ENCODE peak calls at places on chromosomes 1 and 21, in nine cellular contexts. X, I, J, G, C, T, R, N and W are unnamed samples. For H3K36me3, the result is how much of the 10 kb centered on the place peaks cover.

GRCh38 chr21:34202553-34203332 is 129.4 kb downstream of the MRPS6 start:
- DNase-seq in X (peak), I (no peak), J (peak), G (peak), C (no peak), T (no peak), R (peak), N (no peak), W (peak)

GRCh38 chr1:33925586-33925985 is 61.7 kb downstream of the HMGB4 start:
- DNase-seq in X (no peak), I (no peak), J (peak), G (no peak), C (no peak), T (no peak), R (no peak), N (no peak), W (no peak)

GRCh38 chr1:108686609-108687313 is 5.3 kb upstream of the PRPF38B start:
- DNase-seq in X (no peak), I (no peak), J (no peak), G (peak), C (no peak), T (no peak), R (no peak), N (peak), W (no peak)

GRCh38 chr1:26291939-26292338 is 12.1 kb downstream of the SH3BGRL3 start:
- DNase-seq in X (no peak), I (no peak), J (no peak), G (no peak), C (no peak), T (no peak), R (no peak), N (no peak), W (no peak)

GRCh38 chr1:244414543-244414942 is 37.2 kb downstream of the ADSS2 start:
- DNase-seq in X (no peak), I (peak), J (no peak), G (no peak), C (no peak), T (no peak), R (no peak), N (peak), W (peak)

GRCh38 chr1:109803901-109804331 is 40.2 kb upstream of the EPS8L3 start:
- DNase-seq in X (no peak), I (no peak), J (no peak), G (no peak), C (no peak), T (no peak), R (no peak), N (peak), W (no peak)

GRCh38 chr1:155944396-155944728 is 2.9 kb downstream of the RXFP4 start:
- DNase-seq in X (no peak), I (no peak), J (no peak), G (peak), C (no peak), T (peak), R (no peak), N (no peak), W (no peak)

GRCh38 chr21:46439906-46440305 is 18.8 kb upstream of the DIP2A start:
- DNase-seq in X (no peak), I (no peak), J (no peak), G (no peak), C (no peak), T (no peak), R (no peak), N (no peak), W (no peak)

GRCh38 chr1:47309427-47309826 is 4.5 kb downstream of the STIL start:
- DNase-seq in X (no peak), I (no peak), J (no peak), G (no peak), C (no peak), T (no peak), R (no peak), N (no peak), W (no peak)

GRCh38 chr1:170765712-170766330 is 101.9 kb downstream of the PRRX1 start:
- DNase-seq in X (peak), I (peak), J (peak), G (no peak), C (peak), T (no peak), R (peak), N (peak), W (peak)

GRCh38 chr1:187959062-187959461 is 1130.3 kb downstream of the PLA2G4A start:
- DNase-seq in X (no peak), I (no peak), J (no peak), G (no peak), C (no peak), T (no peak), R (no peak), N (no peak), W (no peak)

DNA sequence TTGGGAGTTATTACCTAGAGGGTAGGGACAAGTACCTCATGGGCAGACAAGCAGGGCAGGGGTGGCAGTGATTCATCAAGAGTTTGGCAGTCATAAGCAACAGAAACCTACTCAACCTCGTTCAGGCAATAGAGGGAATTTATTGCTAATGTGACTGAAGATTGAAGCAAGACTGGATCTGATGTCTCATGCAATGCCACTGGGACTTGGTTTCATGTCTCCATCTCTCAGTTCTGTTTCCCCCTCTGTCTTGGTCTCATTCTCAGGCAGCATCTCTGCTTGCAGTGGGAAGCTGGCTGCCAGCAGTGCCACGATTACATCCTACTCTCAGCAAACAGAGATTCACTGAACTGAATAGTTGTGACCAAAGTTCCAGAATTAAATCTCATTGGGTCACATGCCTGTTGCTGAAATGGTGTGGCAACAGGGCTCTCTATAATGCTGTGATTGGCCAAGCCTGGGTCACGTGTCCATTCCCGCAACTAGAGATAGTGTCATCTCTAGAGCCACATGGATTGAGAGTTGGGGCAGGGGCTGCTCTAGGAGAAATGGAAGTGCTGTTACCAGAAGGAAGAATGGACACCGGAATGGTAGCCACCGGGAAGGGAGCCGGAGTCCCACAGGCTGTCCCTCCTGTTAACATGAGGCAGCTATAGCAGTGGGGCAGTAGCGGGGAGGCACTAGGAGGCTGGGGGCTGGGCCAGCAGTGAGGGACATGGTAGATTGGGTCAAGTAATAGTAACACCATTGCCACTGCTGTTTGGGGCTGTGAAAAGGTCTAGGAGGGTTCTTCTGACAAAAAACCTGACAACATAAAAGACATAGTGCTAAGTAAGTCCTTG is 3.9 kb upstream of the CDC42 start:
- DNase-seq in X (peak), I (peak), J (no peak), G (no peak), C (no peak), T (peak), R (no peak), N (peak), W (no peak)
- TF ChIP-seq EZH2phosphoT487 in X (no peak), I (no peak), J (no peak), G (no peak), C (no peak), T (no peak), R (no peak), N (no peak), W (no peak)

DNA sequence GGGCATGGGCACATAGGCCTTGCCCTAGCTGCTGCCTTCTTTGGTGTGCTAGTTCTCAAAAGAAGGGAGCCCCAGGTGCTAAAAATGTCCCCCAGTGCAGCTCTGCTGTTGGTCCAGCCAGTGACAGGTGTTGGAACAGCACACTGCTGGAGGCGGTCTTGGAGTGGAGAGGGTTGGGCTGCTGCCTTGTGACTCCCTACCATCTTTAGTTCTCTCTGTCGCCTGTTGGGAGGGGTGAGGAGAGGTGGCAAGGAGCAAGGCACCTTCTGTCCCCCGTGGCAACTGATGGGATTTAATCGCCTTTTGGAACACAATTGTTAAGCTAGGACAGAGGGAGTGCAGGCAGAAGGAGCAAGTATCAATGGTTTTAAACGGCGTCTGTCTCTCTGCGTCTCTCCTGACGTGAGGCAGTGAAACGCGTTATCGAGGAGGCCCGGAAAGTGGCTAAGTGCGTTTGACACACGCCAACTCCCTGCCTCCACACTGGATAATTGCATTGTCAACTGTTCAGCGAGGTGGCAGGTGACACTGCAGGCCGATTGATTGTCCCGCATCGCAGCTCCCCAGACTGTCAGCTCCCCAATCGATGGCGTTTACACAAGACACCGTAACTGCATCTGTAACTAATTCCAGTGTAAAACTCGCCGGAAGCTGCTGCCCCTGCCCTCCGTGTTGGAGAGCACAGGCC is 34.0 kb downstream of the TMEM53 start:
- DNase-seq in X (peak), I (no peak), J (no peak), G (no peak), C (no peak), T (no peak), R (no peak), N (no peak), W (peak)
- H3K36me3 ChIP-seq in X (under half), I (under half), J (half or more), G (half or more), C (under half), T (half or more), R (under half), N (under half), W (under half)

DNA sequence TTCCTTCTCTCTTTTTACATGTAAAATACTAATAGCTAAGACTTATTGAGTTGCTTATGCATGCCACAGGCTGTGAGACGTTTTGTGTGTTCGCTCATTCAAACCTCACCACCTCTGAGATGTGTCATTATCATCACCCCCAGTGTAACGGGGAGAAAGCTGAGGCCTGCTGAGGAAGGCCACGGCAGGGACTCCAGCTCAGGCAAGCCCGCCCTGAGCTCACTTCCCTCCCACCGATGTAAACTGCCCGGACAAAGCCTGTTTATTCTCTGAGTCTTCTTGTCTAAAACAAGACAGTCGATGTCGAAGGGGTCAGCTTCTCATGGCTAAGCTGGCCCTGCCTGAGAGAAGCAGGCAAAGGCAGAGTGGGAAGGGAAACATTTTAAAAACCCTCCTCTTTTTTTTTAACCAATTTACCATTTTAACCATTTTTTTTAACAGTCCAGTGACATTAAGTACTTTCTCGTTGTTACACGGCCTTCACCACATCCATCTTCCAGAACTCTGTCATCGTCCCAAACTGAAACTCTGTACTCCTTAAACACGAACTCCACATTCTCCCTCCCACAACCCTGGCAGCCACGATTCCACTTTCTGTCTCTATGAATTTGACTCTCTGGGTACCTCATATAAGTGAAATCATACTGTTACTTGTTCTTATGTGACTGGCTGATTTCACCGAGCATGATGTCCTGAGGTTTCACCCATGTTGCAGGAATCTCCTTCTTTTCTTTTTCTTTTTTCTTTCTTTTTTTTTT is 204.8 kb upstream of the GALNT2 start:
- DNase-seq in X (peak), I (no peak), J (no peak), G (no peak), C (no peak), T (no peak), R (no peak), N (no peak), W (peak)
- H3K4me3 ChIP-seq in X (no peak), I (no peak), J (no peak), G (no peak), C (no peak), T (no peak), R (no peak), N (no peak), W (no peak)

DNA sequence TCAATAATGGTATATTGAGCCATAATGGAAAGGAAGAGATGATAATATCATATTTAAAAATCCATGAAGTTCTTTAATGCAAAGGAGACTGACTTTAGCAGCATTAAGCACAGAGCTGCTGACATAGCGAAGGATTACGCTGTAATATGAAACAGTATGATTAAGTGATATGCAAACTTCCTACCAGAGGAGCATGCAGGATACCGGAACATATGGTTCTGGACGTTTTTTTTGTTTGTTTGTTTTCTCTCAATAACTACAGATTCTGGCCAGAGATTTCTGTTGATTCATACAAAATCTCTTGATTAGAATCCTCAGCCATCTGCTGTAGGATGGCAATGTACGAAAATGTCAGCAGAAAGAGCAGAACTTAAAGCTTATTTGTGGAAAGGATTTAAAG is 970.8 kb downstream of the KCNT2 start:
- DNase-seq in X (no peak), I (peak), J (no peak), G (peak), C (no peak), T (no peak), R (no peak), N (peak), W (no peak)
- TF ChIP-seq EZH2phosphoT487 in X (no peak), I (no peak), J (no peak), G (no peak), C (no peak), T (no peak), R (no peak), N (no peak), W (no peak)

DNA sequence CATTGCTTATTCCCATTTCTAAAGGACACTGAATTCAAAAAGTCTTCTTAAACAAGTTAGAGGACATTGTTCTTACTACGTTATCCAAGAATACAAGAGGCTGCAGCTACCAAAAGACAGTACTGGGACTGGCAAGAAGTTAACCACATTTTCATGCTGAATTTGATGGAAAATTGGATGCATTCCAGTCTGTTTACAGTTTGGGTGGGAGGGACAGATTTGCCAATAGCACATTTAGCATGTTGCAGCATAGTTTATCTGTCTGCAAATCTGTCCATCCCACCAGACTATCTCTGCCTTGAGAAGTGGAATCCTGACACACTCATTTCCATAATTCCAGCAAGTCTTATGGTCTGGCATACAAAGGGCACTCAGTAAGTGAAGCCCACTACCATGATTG is 356.0 kb upstream of the PTBP2 start:
- DNase-seq in X (no peak), I (no peak), J (no peak), G (no peak), C (no peak), T (no peak), R (no peak), N (peak), W (no peak)
- H3K36me3 ChIP-seq in X (under half), I (under half), J (under half), G (under half), C (under half), T (under half), R (under half), N (under half), W (under half)

GRCh38 chr1:9164919-9165318 is 36.0 kb upstream of the GPR157 start:
- DNase-seq in X (no peak), I (peak), J (no peak), G (no peak), C (peak), T (no peak), R (no peak), N (no peak), W (no peak)
- H3K4me3 ChIP-seq in X (no peak), I (no peak), J (no peak), G (no peak), C (no peak), T (no peak), R (no peak), N (no peak), W (no peak)

GRCh38 chr1:153774780-153775431 is at the start of gene SLC27A3:
- DNase-seq in X (peak), I (peak), J (peak), G (peak), C (no peak), T (no peak), R (peak), N (no peak), W (peak)
- TF ChIP-seq EZH2phosphoT487 in X (no peak), I (no peak), J (no peak), G (no peak), C (no peak), T (no peak), R (no peak), N (no peak), W (no peak)

GRCh38 chr1:30962609-30963508 is 54.3 kb upstream of the SDC3 start:
- DNase-seq in X (no peak), I (no peak), J (no peak), G (no peak), C (no peak), T (no peak), R (no peak), N (no peak), W (no peak)
- H3K36me3 ChIP-seq in X (half or more), I (half or more), J (half or more), G (half or more), C (under half), T (half or more), R (under half), N (half or more), W (under half)

DNA sequence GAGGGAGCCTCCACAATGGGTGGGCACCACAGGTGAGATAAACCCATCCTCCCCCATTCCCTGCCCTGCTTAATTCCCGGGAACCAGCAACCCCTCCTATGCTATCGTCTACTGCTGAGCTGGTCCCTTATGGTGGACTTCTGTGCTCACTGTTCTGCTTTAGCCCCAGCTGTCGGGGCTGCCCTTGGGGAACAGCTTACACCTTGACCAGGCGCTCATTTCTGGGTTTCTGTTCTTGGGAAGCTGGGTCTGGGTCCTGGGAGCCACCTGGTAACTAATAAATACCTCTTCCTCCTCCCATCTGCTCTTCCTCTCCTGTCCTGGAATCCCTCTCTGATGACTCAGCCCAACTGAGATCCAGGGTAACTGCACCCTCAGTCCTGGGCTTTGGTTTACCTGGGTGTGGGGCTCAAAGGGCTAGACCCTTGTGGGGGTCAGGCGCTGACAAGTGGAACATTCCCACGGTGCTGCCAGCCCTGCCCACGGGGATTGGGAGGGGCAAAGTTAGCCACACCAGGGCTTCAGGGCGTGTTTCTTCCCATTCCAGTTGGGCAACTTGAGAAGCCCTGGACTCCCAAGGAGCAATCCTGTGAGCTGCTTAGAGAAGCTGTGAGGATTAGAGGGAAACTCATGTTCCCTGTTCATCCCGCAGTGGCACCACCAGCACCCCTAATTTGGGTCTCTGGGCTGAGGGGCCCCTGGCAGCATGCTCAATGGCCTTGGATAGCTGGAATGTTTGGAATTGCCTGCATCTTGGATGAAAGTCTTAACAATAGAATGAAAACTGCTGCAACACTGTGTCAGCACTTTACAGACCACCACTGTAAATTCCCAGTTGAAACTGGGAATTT is 1.6 kb downstream of the PCAT6 start:
- DNase-seq in X (peak), I (peak), J (no peak), G (no peak), C (no peak), T (no peak), R (no peak), N (peak), W (peak)
- H3K4me3 ChIP-seq in X (peak), I (peak), J (no peak), G (peak), C (no peak), T (no peak), R (no peak), N (no peak), W (peak)